ENCODE peak calls at places on chromosome 1, in nine cellular contexts. N, L, M, F, U, P, Z, Y and J are unnamed samples.

GRCh38 chr1:89335486-89335885 is 28.4 kb upstream of the GBP6 start:
- DNase-seq in N (no peak), L (no peak), M (no peak), F (no peak), U (no peak), P (no peak), Z (no peak), Y (no peak), J (no peak)

GRCh38 chr1:61743716-61744620 is 1.7 kb downstream of the PATJ start:
- DNase-seq in N (no peak), L (no peak), M (peak; percentile 77), F (no peak), U (no peak), P (no peak), Z (no peak), Y (no peak), J (no peak)

GRCh38 chr1:1629430-1630190 is 2.4 kb upstream of the MMP23B start:
- DNase-seq in N (no peak), L (no peak), M (peak; percentile 88), F (no peak), U (peak; percentile 27), P (no peak), Z (no peak), Y (peak; percentile 42), J (no peak)

GRCh38 chr1:79496129-79496528 is 489.6 kb upstream of the ADGRL4 start:
- DNase-seq in N (no peak), L (no peak), M (peak; percentile 5), F (no peak), U (no peak), P (no peak), Z (no peak), Y (peak; percentile 42), J (no peak)

GRCh38 chr1:230507671-230508407 is 81.7 kb upstream of the PGBD5 start:
- DNase-seq in N (no peak), L (peak; percentile 37), M (no peak), F (no peak), U (no peak), P (no peak), Z (peak; percentile 15), Y (no peak), J (no peak)

GRCh38 chr1:43836267-43836951 is 97.2 kb upstream of the ARTN start:
- DNase-seq in N (no peak), L (no peak), M (no peak), F (peak; percentile 59), U (peak; percentile 38), P (no peak), Z (no peak), Y (peak; percentile 85), J (no peak)

GRCh38 chr1:207032528-207033017 is at the start of gene C1orf116:
- DNase-seq in N (no peak), L (no peak), M (peak; percentile 1), F (no peak), U (no peak), P (peak; percentile 93), Z (no peak), Y (no peak), J (no peak)

GRCh38 chr1:95301614-95302013 is 67.6 kb downstream of the RWDD3 start:
- DNase-seq in N (no peak), L (no peak), M (no peak), F (no peak), U (no peak), P (no peak), Z (no peak), Y (no peak), J (no peak)

GRCh38 chr1:88276158-88276557 is 407.9 kb upstream of the PKN2 start:
- DNase-seq in N (no peak), L (peak; percentile 37), M (peak; percentile 43), F (no peak), U (no peak), P (no peak), Z (peak; percentile 40), Y (no peak), J (peak; percentile 25)

GRCh38 chr1:48753293-48753692 is 23.4 kb downstream of the BEND5 start:
- DNase-seq in N (no peak), L (no peak), M (no peak), F (no peak), U (no peak), P (no peak), Z (no peak), Y (no peak), J (no peak)

GRCh38 chr1:48749068-48749467 is 27.6 kb downstream of the BEND5 start:
- DNase-seq in N (no peak), L (no peak), M (no peak), F (no peak), U (no peak), P (no peak), Z (no peak), Y (no peak), J (no peak)

GRCh38 chr1:48750089-48750488 is 26.6 kb downstream of the BEND5 start:
- DNase-seq in N (no peak), L (no peak), M (no peak), F (peak; percentile 4), U (no peak), P (no peak), Z (no peak), Y (no peak), J (no peak)
- TF ChIP-seq CTCF in N (no peak), L (no peak), M (no peak), F (no peak), U (no peak), P (no peak), Z (no peak), Y (no peak), J (no peak)

DNA sequence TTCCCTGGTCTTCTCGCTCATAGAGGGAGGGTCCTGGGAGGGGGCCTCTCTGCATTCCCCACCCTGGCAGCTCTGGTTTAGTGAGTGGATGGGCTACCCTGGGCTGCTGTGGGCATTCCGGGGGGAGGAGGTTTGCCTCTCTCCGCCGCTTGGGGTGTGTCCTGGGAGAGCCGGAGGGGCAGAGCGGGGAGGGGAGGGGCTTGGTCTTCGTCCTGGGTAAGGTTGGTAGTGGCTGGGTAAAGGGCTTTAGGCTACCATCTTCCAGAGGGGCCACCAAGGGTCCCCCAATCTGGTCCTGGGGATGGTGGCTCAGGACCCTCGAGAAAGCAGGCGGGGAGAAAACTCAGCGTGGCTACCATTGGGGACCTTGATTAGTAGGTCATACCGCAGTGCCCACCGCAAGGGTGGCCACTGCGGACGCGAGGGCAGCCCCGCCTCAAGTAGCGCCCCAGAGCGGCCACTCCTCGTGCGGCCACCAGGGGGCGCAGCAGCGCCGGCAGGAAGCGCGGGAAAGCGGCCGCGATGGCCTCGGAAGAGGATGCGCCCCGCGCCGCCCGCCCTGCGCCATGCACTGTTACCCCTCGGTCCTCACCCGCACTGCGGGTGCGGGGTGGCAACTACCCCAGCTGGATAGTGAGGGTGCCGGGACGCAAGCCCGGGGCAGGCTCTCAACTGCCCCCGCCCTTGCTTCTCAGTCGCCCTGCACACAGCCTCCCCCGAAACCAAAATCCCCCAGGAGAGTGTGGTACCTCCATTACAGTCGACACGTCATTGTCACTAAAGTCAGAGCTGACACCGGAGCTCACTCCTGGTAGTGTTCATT is 44.1 kb upstream of the SLC25A33 start:
- DNase-seq in N (no peak), L (peak; percentile 46), M (peak; percentile 94), F (peak; percentile 12), U (peak; percentile 51), P (no peak), Z (peak; percentile 49), Y (peak; percentile 90), J (no peak)
- H3K4me3 ChIP-seq in N (peak overlapping the region; percentile 64), L (peak overlapping the region; percentile 30), M (peak overlapping the region; percentile 52), F (peak overlapping the region; percentile 46), U (no peak overlapping the region), P (no peak overlapping the region), Z (no peak overlapping the region), Y (peak overlapping the region; percentile 16), J (peak overlapping the region; percentile 18)

DNA sequence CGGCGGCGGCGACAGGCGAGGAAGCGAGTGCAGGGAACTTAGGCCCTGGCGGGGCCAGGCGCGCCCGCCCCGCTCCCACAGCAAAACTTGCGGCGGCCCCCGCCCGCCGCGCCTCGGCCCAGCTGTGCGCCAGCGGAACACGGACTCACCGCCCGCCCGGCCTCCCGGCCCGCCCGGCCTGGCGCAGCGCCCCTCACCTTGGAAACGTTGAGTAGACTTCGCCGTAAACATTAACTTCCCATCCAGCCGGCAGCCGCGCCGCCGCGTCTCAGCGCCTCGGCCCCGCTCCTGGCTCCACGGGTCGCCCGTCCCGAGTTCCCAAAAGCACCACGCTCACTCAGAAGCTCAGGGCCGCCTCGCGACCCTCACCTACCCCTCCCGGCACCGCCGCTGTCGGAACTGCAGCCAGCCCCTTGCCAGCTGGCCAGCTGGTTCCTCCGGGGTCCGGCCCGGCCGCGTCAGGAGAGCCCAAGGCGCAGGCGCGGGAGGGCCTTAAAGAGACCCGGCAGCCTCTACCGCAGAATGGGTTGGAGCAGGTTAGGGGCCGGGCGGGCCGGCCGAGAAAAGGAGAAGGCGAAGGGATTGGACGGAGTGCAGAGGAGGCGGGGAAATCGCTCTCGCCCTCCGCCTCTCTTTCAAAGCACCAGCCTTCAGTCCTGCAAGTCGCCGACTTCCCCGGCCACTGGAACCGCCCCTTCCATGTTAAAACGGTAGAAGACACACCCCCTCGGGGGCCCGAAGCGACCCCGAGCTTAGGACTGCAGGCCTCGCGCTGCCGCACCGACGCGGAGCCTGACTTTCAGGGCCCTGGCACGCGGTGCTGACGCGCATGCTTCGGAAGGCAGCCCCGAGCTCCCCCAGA is at the start of gene EVI5:
- DNase-seq in N (peak; percentile 86), L (peak; percentile 97), M (peak; percentile 97), F (peak; percentile 78), U (peak; percentile 93), P (peak; percentile 92), Z (peak; percentile 98), Y (peak; percentile 96), J (peak; percentile 69)
- TF ChIP-seq CTCF in N (no peak), L (no peak), M (no peak), F (no peak), U (no peak), P (peak; percentile 23), Z (no peak), Y (no peak), J (peak; percentile 27)

GRCh38 chr1:47023268-47024137 is at the start of gene CYP4X1:
- DNase-seq in N (no peak), L (no peak), M (peak; percentile 45), F (no peak), U (peak; percentile 13), P (peak; percentile 24), Z (peak; percentile 47), Y (peak; percentile 11), J (no peak)

GRCh38 chr1:47030170-47030805 is 6.8 kb downstream of the CYP4X1 start:
- DNase-seq in N (no peak), L (no peak), M (peak; percentile 39), F (no peak), U (no peak), P (no peak), Z (peak; percentile 44), Y (no peak), J (no peak)

GRCh38 chr1:47021070-47021469 is 2.4 kb upstream of the CYP4X1 start:
- DNase-seq in N (no peak), L (no peak), M (peak; percentile 36), F (no peak), U (no peak), P (no peak), Z (no peak), Y (no peak), J (no peak)

DNA sequence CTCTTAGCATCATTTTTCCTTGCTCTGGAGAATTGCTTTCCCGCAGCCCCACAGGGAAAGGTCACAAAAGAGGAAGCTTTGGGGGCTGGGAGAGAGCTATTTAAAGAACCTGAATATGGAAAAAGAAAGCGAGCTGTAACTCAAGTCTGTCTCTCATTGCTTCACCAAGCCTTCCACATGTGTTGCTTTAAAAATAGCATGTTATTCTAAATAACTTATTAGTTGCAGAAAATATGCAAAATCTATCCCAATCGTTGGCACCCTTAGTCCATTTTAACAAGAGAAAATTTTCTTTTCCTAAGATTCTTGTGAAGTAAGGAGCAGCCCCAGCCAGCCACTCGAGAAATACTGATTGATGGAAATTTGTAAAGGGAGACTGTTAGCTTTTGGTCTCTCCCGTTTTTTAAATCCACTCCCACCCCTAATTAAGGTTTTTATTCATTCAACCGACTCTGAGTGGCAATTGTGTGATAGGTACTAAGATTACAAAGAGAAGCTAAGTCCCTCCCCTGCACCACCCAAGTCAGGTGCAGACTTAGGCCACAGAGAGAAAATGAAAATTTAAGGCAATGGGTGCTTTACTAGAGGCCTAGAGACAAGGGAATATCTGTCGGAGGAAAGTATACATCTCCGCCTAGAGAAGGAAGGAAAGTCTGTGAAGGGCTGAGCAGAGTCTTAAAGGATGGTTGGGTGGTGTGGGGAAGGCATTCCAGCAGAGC is 828 bp downstream of the CYP4X1 start:
- DNase-seq in N (no peak), L (no peak), M (no peak), F (no peak), U (no peak), P (no peak), Z (peak; percentile 11), Y (no peak), J (no peak)
- H3K4me3 ChIP-seq in N (peak overlapping the region; percentile 91), L (no peak overlapping the region), M (no peak overlapping the region), F (no peak overlapping the region), U (no peak overlapping the region), P (peak overlapping the region; percentile 34), Z (peak overlapping the region; percentile 46), Y (no peak overlapping the region), J (no peak overlapping the region)